ENCODE peak calls at places on chromosomes 7 and 10, in five cellular contexts. X, Z, W, Y and I are unnamed samples. For H3K4me1, the result is how much of the 10 kb centered on the place peaks cover.

GRCh38 chr10:49321021-49321420 is 22.1 kb downstream of the C10orf71 start:
- DNase-seq in W (no peak), Y (no peak), X (no peak), Z (no peak), I (no peak)

GRCh38 chr10:14573666-14574261 is 200.9 kb downstream of the FAM107B start:
- DNase-seq in Y (no peak), X (no peak), Z (peak), W (no peak), I (peak)

GRCh38 chr7:89839329-89839728 is 314.9 kb upstream of the STEAP1 start:
- DNase-seq in Z (no peak), W (no peak), X (no peak), Y (no peak), I (no peak)

GRCh38 chr7:25967278-25968204 is 184.5 kb upstream of the NFE2L3 start:
- DNase-seq in Z (no peak), W (peak), Y (no peak), X (no peak), I (no peak)

GRCh38 chr10:112374724-112375541 is 1.0 kb downstream of the ACSL5 start:
- DNase-seq in W (no peak), Z (no peak), Y (no peak), X (peak), I (no peak)

GRCh38 chr10:106919798-106920382 is 244.6 kb downstream of the SORCS1 start:
- DNase-seq in Z (no peak), Y (no peak), W (peak), X (no peak), I (no peak)

GRCh38 chr7:123355576-123356195 is 155.9 kb upstream of the SLC13A1 start:
- DNase-seq in Y (no peak), X (no peak), Z (peak), W (no peak), I (no peak)

GRCh38 chr10:85946713-85947326 is 419.8 kb downstream of the GRID1 start:
- DNase-seq in W (peak), X (no peak), Y (no peak), Z (no peak), I (no peak)

GRCh38 chr10:14838582-14839304 is 637 bp downstream of the HSPA14 start:
- DNase-seq in X (peak), W (no peak), Z (peak), Y (peak), I (peak)

GRCh38 chr10:11403116-11403515 is 208.3 kb downstream of the USP6NL start:
- DNase-seq in Y (no peak), Z (no peak), W (no peak), X (no peak), I (no peak)

GRCh38 chr7:1225462-1226154 is 7.1 kb upstream of the UNCX start:
- DNase-seq in Y (peak), Z (no peak), W (no peak), X (no peak), I (no peak)

GRCh38 chr7:45225560-45226335 is 68.2 kb downstream of the RAMP3 start:
- DNase-seq in W (no peak), Z (no peak), Y (no peak), X (no peak), I (no peak)

GRCh38 chr10:101576229-101576863 is 11.7 kb downstream of the POLL start:
- DNase-seq in Y (peak), Z (peak), W (no peak), X (no peak), I (no peak)

GRCh38 chr10:30553625-30554442 is 75.7 kb downstream of the LYZL2 start:
- DNase-seq in Y (peak), Z (peak), X (peak), W (no peak), I (peak)

DNA sequence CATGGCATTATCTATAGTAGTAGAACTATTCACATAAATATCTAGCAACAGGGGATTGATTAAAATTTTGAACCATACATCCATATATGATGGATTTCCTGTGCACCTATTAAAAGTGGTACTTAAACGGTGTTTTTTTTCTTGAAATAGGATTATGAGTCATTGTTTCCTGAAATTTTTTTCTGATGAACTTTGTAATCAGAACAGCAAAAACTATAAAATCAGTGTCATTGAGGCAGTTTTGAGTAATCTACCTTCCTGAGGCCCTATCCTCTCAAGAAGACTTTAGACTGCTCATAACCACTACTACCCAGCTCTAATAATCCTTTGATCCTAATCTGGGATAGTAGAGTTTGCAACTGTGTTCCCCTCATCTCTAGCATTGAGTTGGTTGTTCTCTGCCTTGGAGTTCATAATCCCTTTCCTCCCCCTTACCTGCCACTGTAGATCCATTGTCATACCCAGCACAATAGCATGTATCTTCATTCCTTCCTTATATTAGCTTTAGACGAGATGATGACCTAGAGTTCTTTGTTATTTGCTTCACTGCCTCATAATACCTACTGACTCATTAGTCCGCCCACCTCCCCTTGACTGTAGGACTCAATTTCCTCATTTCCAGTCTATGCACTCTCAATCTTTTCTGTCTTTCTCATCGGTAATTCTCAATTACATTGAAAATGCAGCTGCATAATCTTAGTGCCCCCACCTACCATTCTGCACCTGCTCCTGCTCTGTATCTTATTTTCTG is 133.4 kb downstream of the LRRC4 start:
- DNase-seq in Y (no peak), Z (no peak), X (no peak), W (no peak), I (peak)
- H3K4me1 ChIP-seq in Y (under half), Z (under half), X (under half), W (under half), I (under half)

GRCh38 chr7:42156541-42156865 is 80.5 kb downstream of the GLI3 start:
- DNase-seq in Y (no peak), W (no peak), X (no peak), Z (no peak), I (no peak)
- TF ChIP-seq MYC in Y (no peak), W (no peak), X (no peak), Z (no peak), I (no peak)

GRCh38 chr10:84727398-84727797 is 399.0 kb downstream of the CCSER2 start:
- DNase-seq in Y (no peak), Z (no peak), X (no peak), W (no peak), I (no peak)
- H3K4me1 ChIP-seq in Y (under half), Z (under half), X (under half), W (under half), I (under half)

DNA sequence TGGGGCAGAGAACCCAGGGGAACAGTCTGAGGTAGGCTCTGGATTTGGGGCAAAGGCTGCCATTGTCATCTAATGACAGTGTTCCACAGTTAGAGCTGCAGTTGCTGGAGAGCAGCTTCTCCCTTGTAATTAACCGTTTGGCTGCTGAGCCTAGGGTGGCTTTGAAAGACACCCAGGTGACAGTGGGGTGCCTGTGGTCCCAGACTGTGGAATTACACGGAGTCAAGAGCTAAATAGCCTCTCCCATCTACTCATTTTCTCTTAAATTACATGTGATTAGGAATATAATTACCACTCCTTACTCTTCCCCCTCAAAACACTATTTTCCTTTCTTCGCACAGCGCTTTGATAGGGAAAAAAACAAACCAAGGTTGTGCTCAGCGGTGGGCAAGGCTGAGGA is 44.0 kb downstream of the BAMBI start:
- DNase-seq in Z (no peak), X (no peak), Y (no peak), W (no peak), I (no peak)
- TF ChIP-seq MYC in Z (no peak), X (no peak), Y (no peak), W (no peak), I (no peak)